ENCODE peak calls at places on chromosomes 11 and 22, in ten cellular contexts. One of them, this sample, is unnamed.

GRCh38 chr11:34502949-34503348 is 10.6 kb downstream of the ELF5 start:
- DNase-seq in CD8-positive, alpha-beta memory T cell: no peak
- DNase-seq in lower leg skin: no peak
- DNase-seq in DMS 273 treated with DMSO at 0.1 percent for 48 hours: no peak
- DNase-seq in SHP77: no peak
- DNase-seq in stimulated activated CD8-positive, alpha-beta memory T cell treated with anti-CD3 and anti-CD28 coated beads, Interleukin-4, amount 100 ng/mL, for 1 hour: no peak
- DNase-seq in body of pancreas: no peak
- DNase-seq in CD4-positive, alpha-beta T cell: no peak
- DNase-seq in SW480: no peak
- DNase-seq in AG08396: no peak
- DNase-seq in this sample: no peak

GRCh38 chr22:44942979-44943700 is 66.7 kb downstream of the PHF21B start:
- DNase-seq in CD8-positive, alpha-beta memory T cell: no peak
- DNase-seq in lower leg skin: no peak
- DNase-seq in DMS 273 treated with DMSO at 0.1 percent for 48 hours: no peak
- DNase-seq in SHP77: no peak
- DNase-seq in stimulated activated CD8-positive, alpha-beta memory T cell treated with anti-CD3 and anti-CD28 coated beads, Interleukin-4, amount 100 ng/mL, for 1 hour: no peak
- DNase-seq in body of pancreas: no peak
- DNase-seq in CD4-positive, alpha-beta T cell: no peak
- DNase-seq in SW480: no peak
- DNase-seq in AG08396: no peak
- DNase-seq in this sample: no peak

GRCh38 chr11:119397740-119398139 is 16.2 kb upstream of the USP2 start:
- DNase-seq in CD8-positive, alpha-beta memory T cell: no peak
- DNase-seq in lower leg skin: no peak
- DNase-seq in DMS 273 treated with DMSO at 0.1 percent for 48 hours: no peak
- DNase-seq in SHP77: no peak
- DNase-seq in stimulated activated CD8-positive, alpha-beta memory T cell treated with anti-CD3 and anti-CD28 coated beads, Interleukin-4, amount 100 ng/mL, for 1 hour: no peak
- DNase-seq in body of pancreas: no peak
- DNase-seq in CD4-positive, alpha-beta T cell: no peak
- DNase-seq in SW480: no peak
- DNase-seq in AG08396: no peak
- DNase-seq in this sample: no peak

GRCh38 chr11:100980156-100980555 is 149.5 kb downstream of the PGR start:
- DNase-seq in CD8-positive, alpha-beta memory T cell: no peak
- DNase-seq in lower leg skin: no peak
- DNase-seq in DMS 273 treated with DMSO at 0.1 percent for 48 hours: no peak
- DNase-seq in SHP77: peak
- DNase-seq in stimulated activated CD8-positive, alpha-beta memory T cell treated with anti-CD3 and anti-CD28 coated beads, Interleukin-4, amount 100 ng/mL, for 1 hour: no peak
- DNase-seq in body of pancreas: no peak
- DNase-seq in CD4-positive, alpha-beta T cell: no peak
- DNase-seq in SW480: peak
- DNase-seq in AG08396: no peak
- DNase-seq in this sample: no peak

GRCh38 chr11:81278986-81279385 is 1454.7 kb downstream of the FAM181B start:
- DNase-seq in CD8-positive, alpha-beta memory T cell: no peak
- DNase-seq in lower leg skin: no peak
- DNase-seq in DMS 273 treated with DMSO at 0.1 percent for 48 hours: no peak
- DNase-seq in SHP77: no peak
- DNase-seq in stimulated activated CD8-positive, alpha-beta memory T cell treated with anti-CD3 and anti-CD28 coated beads, Interleukin-4, amount 100 ng/mL, for 1 hour: no peak
- DNase-seq in body of pancreas: no peak
- DNase-seq in CD4-positive, alpha-beta T cell: no peak
- DNase-seq in SW480: no peak
- DNase-seq in AG08396: no peak
- DNase-seq in this sample: no peak

GRCh38 chr11:62752177-62752785 is 1.7 kb downstream of the ZBTB3 start:
- DNase-seq in CD8-positive, alpha-beta memory T cell: no peak
- DNase-seq in lower leg skin: no peak
- DNase-seq in DMS 273 treated with DMSO at 0.1 percent for 48 hours: no peak
- DNase-seq in SHP77: no peak
- DNase-seq in stimulated activated CD8-positive, alpha-beta memory T cell treated with anti-CD3 and anti-CD28 coated beads, Interleukin-4, amount 100 ng/mL, for 1 hour: no peak
- DNase-seq in body of pancreas: no peak
- DNase-seq in CD4-positive, alpha-beta T cell: no peak
- DNase-seq in SW480: no peak
- DNase-seq in AG08396: no peak
- DNase-seq in this sample: no peak

GRCh38 chr11:125345706-125346561 is 150.1 kb downstream of the FEZ1 start:
- DNase-seq in CD8-positive, alpha-beta memory T cell: peak
- DNase-seq in lower leg skin: peak
- DNase-seq in DMS 273 treated with DMSO at 0.1 percent for 48 hours: peak
- DNase-seq in SHP77: no peak
- DNase-seq in stimulated activated CD8-positive, alpha-beta memory T cell treated with anti-CD3 and anti-CD28 coated beads, Interleukin-4, amount 100 ng/mL, for 1 hour: peak
- DNase-seq in body of pancreas: peak
- DNase-seq in CD4-positive, alpha-beta T cell: peak
- DNase-seq in SW480: peak
- DNase-seq in AG08396: peak
- DNase-seq in this sample: peak

GRCh38 chr22:45602824-45603301 is 68.8 kb upstream of the ATXN10 start:
- DNase-seq in CD8-positive, alpha-beta memory T cell: no peak
- DNase-seq in lower leg skin: no peak
- DNase-seq in DMS 273 treated with DMSO at 0.1 percent for 48 hours: no peak
- DNase-seq in SHP77: peak
- DNase-seq in stimulated activated CD8-positive, alpha-beta memory T cell treated with anti-CD3 and anti-CD28 coated beads, Interleukin-4, amount 100 ng/mL, for 1 hour: no peak
- DNase-seq in body of pancreas: no peak
- DNase-seq in CD4-positive, alpha-beta T cell: no peak
- DNase-seq in SW480: peak
- DNase-seq in AG08396: no peak
- DNase-seq in this sample: no peak

GRCh38 chr11:64008283-64008931 is 22.2 kb downstream of the OTUB1 start:
- DNase-seq in CD8-positive, alpha-beta memory T cell: no peak
- DNase-seq in lower leg skin: no peak
- DNase-seq in DMS 273 treated with DMSO at 0.1 percent for 48 hours: no peak
- DNase-seq in SHP77: no peak
- DNase-seq in stimulated activated CD8-positive, alpha-beta memory T cell treated with anti-CD3 and anti-CD28 coated beads, Interleukin-4, amount 100 ng/mL, for 1 hour: no peak
- DNase-seq in body of pancreas: no peak
- DNase-seq in CD4-positive, alpha-beta T cell: no peak
- DNase-seq in SW480: no peak
- DNase-seq in AG08396: no peak
- DNase-seq in this sample: no peak

GRCh38 chr11:111946499-111946898 is 9.4 kb downstream of the DIXDC1 start:
- DNase-seq in CD8-positive, alpha-beta memory T cell: no peak
- DNase-seq in lower leg skin: no peak
- DNase-seq in DMS 273 treated with DMSO at 0.1 percent for 48 hours: no peak
- DNase-seq in SHP77: no peak
- DNase-seq in stimulated activated CD8-positive, alpha-beta memory T cell treated with anti-CD3 and anti-CD28 coated beads, Interleukin-4, amount 100 ng/mL, for 1 hour: no peak
- DNase-seq in body of pancreas: peak
- DNase-seq in CD4-positive, alpha-beta T cell: no peak
- DNase-seq in SW480: no peak
- DNase-seq in AG08396: no peak
- DNase-seq in this sample: no peak

GRCh38 chr22:29478326-29479276 is 1.4 kb upstream of the NEFH start:
- DNase-seq in CD8-positive, alpha-beta memory T cell: no peak
- DNase-seq in lower leg skin: no peak
- DNase-seq in DMS 273 treated with DMSO at 0.1 percent for 48 hours: no peak
- DNase-seq in SHP77: no peak
- DNase-seq in stimulated activated CD8-positive, alpha-beta memory T cell treated with anti-CD3 and anti-CD28 coated beads, Interleukin-4, amount 100 ng/mL, for 1 hour: no peak
- DNase-seq in body of pancreas: no peak
- DNase-seq in CD4-positive, alpha-beta T cell: peak
- DNase-seq in SW480: no peak
- DNase-seq in AG08396: peak
- DNase-seq in this sample: no peak

GRCh38 chr11:73359930-73360742 is 16.1 kb upstream of the RELT start:
- DNase-seq in CD8-positive, alpha-beta memory T cell: no peak
- DNase-seq in lower leg skin: no peak
- DNase-seq in DMS 273 treated with DMSO at 0.1 percent for 48 hours: peak
- DNase-seq in SHP77: peak
- DNase-seq in stimulated activated CD8-positive, alpha-beta memory T cell treated with anti-CD3 and anti-CD28 coated beads, Interleukin-4, amount 100 ng/mL, for 1 hour: no peak
- DNase-seq in body of pancreas: no peak
- DNase-seq in CD4-positive, alpha-beta T cell: peak
- DNase-seq in SW480: no peak
- DNase-seq in AG08396: peak
- DNase-seq in this sample: no peak

GRCh38 chr11:110230377-110230776 is 66.0 kb downstream of the RDX start:
- DNase-seq in CD8-positive, alpha-beta memory T cell: no peak
- DNase-seq in lower leg skin: no peak
- DNase-seq in DMS 273 treated with DMSO at 0.1 percent for 48 hours: no peak
- DNase-seq in SHP77: no peak
- DNase-seq in stimulated activated CD8-positive, alpha-beta memory T cell treated with anti-CD3 and anti-CD28 coated beads, Interleukin-4, amount 100 ng/mL, for 1 hour: no peak
- DNase-seq in body of pancreas: no peak
- DNase-seq in CD4-positive, alpha-beta T cell: no peak
- DNase-seq in SW480: no peak
- DNase-seq in AG08396: no peak
- DNase-seq in this sample: no peak

GRCh38 chr22:24208012-24208749 is 26.9 kb downstream of the SUSD2 start:
- DNase-seq in CD8-positive, alpha-beta memory T cell: no peak
- DNase-seq in lower leg skin: peak
- DNase-seq in DMS 273 treated with DMSO at 0.1 percent for 48 hours: no peak
- DNase-seq in SHP77: no peak
- DNase-seq in stimulated activated CD8-positive, alpha-beta memory T cell treated with anti-CD3 and anti-CD28 coated beads, Interleukin-4, amount 100 ng/mL, for 1 hour: no peak
- DNase-seq in body of pancreas: peak
- DNase-seq in CD4-positive, alpha-beta T cell: no peak
- DNase-seq in SW480: peak
- DNase-seq in AG08396: peak
- DNase-seq in this sample: peak

GRCh38 chr11:38543311-38543710 is 1945.3 kb upstream of the RAG2 start:
- DNase-seq in CD8-positive, alpha-beta memory T cell: no peak
- DNase-seq in lower leg skin: no peak
- DNase-seq in DMS 273 treated with DMSO at 0.1 percent for 48 hours: no peak
- DNase-seq in SHP77: no peak
- DNase-seq in stimulated activated CD8-positive, alpha-beta memory T cell treated with anti-CD3 and anti-CD28 coated beads, Interleukin-4, amount 100 ng/mL, for 1 hour: no peak
- DNase-seq in body of pancreas: no peak
- DNase-seq in CD4-positive, alpha-beta T cell: no peak
- DNase-seq in SW480: no peak
- DNase-seq in AG08396: peak
- DNase-seq in this sample: no peak

GRCh38 chr11:114987171-114987760 is 308.9 kb downstream of the NXPE2 start:
- DNase-seq in CD8-positive, alpha-beta memory T cell: no peak
- DNase-seq in lower leg skin: no peak
- DNase-seq in DMS 273 treated with DMSO at 0.1 percent for 48 hours: no peak
- DNase-seq in SHP77: no peak
- DNase-seq in stimulated activated CD8-positive, alpha-beta memory T cell treated with anti-CD3 and anti-CD28 coated beads, Interleukin-4, amount 100 ng/mL, for 1 hour: no peak
- DNase-seq in body of pancreas: no peak
- DNase-seq in CD4-positive, alpha-beta T cell: no peak
- DNase-seq in SW480: no peak
- DNase-seq in AG08396: no peak
- DNase-seq in this sample: no peak